ENCODE peak calls at places on chromosomes 11 and 22, in ten cellular contexts. T is aorta, P is ovary, R is uterus, O is fibroblast of lung, C is heart left ventricle, N is lung, Y is adrenal gland, X is MM.1S, H is sigmoid colon. S is an unnamed sample.
A peak's percentile ranks its signal among the peaks of the same experiment; 100 is the strongest.

GRCh38 chr22:20550851-20551744 is 43.7 kb downstream of the MED15 start:
- DNase-seq in T (peak; percentile 82), P (peak; percentile 65), R (peak; percentile 71), O (peak; percentile 54), C (no peak), N (no peak), Y (peak; percentile 80), X (no peak), H (peak; percentile 83), S (no peak)

GRCh38 chr11:30879322-30880020 is 293.3 kb upstream of the MPPED2 start:
- DNase-seq in T (no peak), P (no peak), R (no peak), O (peak; percentile 21), C (peak; percentile 75), N (no peak), Y (no peak), X (no peak), H (no peak), S (peak; percentile 26)

GRCh38 chr22:20528405-20528978 is 21.1 kb downstream of the MED15 start:
- DNase-seq in T (no peak), P (no peak), R (no peak), O (no peak), C (no peak), N (no peak), Y (no peak), X (no peak), H (no peak), S (no peak)

GRCh38 chr11:69801513-69802335 is 17.5 kb downstream of the FGF3 start:
- DNase-seq in T (no peak), P (no peak), R (no peak), O (peak; percentile 7), C (no peak), N (no peak), Y (peak; percentile 17), X (no peak), H (no peak), S (peak; percentile 30)

GRCh38 chr22:22818861-22819855 is 68.5 kb upstream of the IGLL5 start:
- DNase-seq in T (no peak), P (no peak), R (no peak), O (no peak), C (no peak), N (no peak), Y (no peak), X (peak; percentile 81), H (no peak), S (no peak)

GRCh38 chr11:85815186-85815911 is 4.4 kb upstream of the SYTL2 start:
- DNase-seq in T (no peak), P (no peak), R (no peak), O (peak; percentile 90), C (no peak), N (no peak), Y (no peak), X (no peak), H (no peak), S (no peak)

GRCh38 chr11:83257638-83258229 is 28.4 kb downstream of the CCDC90B start:
- DNase-seq in T (no peak), P (peak; percentile 27), R (no peak), O (peak; percentile 94), C (no peak), N (no peak), Y (peak; percentile 83), X (no peak), H (no peak), S (no peak)

GRCh38 chr11:94757037-94757681 is 11.0 kb upstream of the AMOTL1 start:
- DNase-seq in T (no peak), P (no peak), R (no peak), O (no peak), C (no peak), N (no peak), Y (no peak), X (no peak), H (no peak), S (no peak)

GRCh38 chr11:122601131-122602125 is 54.1 kb upstream of the UBASH3B start:
- DNase-seq in T (no peak), P (peak; percentile 11), R (peak; percentile 41), O (peak; percentile 74), C (no peak), N (no peak), Y (peak; percentile 65), X (no peak), H (no peak), S (no peak)

GRCh38 chr11:830295-831131 is 2.2 kb upstream of the CD151 start:
- DNase-seq in T (peak; percentile 91), P (peak; percentile 73), R (peak; percentile 73), O (peak; percentile 55), C (peak; percentile 85), N (peak; percentile 79), Y (peak; percentile 69), X (peak; percentile 48), H (no peak), S (peak; percentile 72)

GRCh38 chr11:2574553-2575535 is 125.0 kb downstream of the KCNQ1OT1 start:
- DNase-seq in T (peak; percentile 57), P (no peak), R (peak; percentile 7), O (no peak), C (no peak), N (no peak), Y (peak; percentile 13), X (no peak), H (peak; percentile 52), S (peak; percentile 89)

GRCh38 chr11:116833816-116834534 is 3.4 kb downstream of the APOA1 start:
- DNase-seq in T (no peak), P (no peak), R (no peak), O (no peak), C (no peak), N (no peak), Y (peak; percentile 37), X (no peak), H (no peak), S (no peak)

GRCh38 chr22:42357634-42358296 is 74.4 kb downstream of the NFAM1 start:
- DNase-seq in T (no peak), P (no peak), R (no peak), O (no peak), C (peak; percentile 46), N (peak; percentile 53), Y (no peak), X (no peak), H (peak; percentile 78), S (peak; percentile 87)

GRCh38 chr11:116895053-116895757 is 57.8 kb upstream of the APOA1 start:
- DNase-seq in T (peak; percentile 79), P (no peak), R (peak; percentile 21), O (peak; percentile 22), C (peak; percentile 24), N (no peak), Y (no peak), X (no peak), H (peak; percentile 70), S (no peak)

GRCh38 chr11:99229544-99229943 is 208.8 kb downstream of the CNTN5 start:
- DNase-seq in T (no peak), P (no peak), R (no peak), O (no peak), C (no peak), N (no peak), Y (no peak), X (peak; percentile 81), H (no peak), S (no peak)
- H3K9me3 ChIP-seq in T (no peaks in the 10 kb centered on the region), P (no peaks in the 10 kb centered on the region), R (no peaks in the 10 kb centered on the region), O (no peaks in the 10 kb centered on the region), C (no peaks in the 10 kb centered on the region), N (no peaks in the 10 kb centered on the region), Y (no peaks in the 10 kb centered on the region), X (no peaks in the 10 kb centered on the region), H (no peaks in the 10 kb centered on the region), S (no peaks in the 10 kb centered on the region)

GRCh38 chr22:47696776-47697175 is 934.3 kb downstream of the TBC1D22A start:
- DNase-seq in T (no peak), P (no peak), R (no peak), O (no peak), C (no peak), N (peak; percentile 14), Y (no peak), X (no peak), H (no peak), S (no peak)

GRCh38 chr22:47695176-47695575 is 932.7 kb downstream of the TBC1D22A start:
- DNase-seq in T (no peak), P (no peak), R (no peak), O (no peak), C (no peak), N (no peak), Y (no peak), X (peak; percentile 100), H (no peak), S (no peak)

GRCh38 chr22:47692811-47693210 is 930.4 kb downstream of the TBC1D22A start:
- DNase-seq in T (no peak), P (no peak), R (no peak), O (no peak), C (no peak), N (no peak), Y (no peak), X (no peak), H (no peak), S (no peak)

GRCh38 chr22:47693606-47694005 is 931.2 kb downstream of the TBC1D22A start:
- DNase-seq in T (no peak), P (no peak), R (no peak), O (no peak), C (no peak), N (no peak), Y (no peak), X (no peak), H (no peak), S (no peak)

DNA sequence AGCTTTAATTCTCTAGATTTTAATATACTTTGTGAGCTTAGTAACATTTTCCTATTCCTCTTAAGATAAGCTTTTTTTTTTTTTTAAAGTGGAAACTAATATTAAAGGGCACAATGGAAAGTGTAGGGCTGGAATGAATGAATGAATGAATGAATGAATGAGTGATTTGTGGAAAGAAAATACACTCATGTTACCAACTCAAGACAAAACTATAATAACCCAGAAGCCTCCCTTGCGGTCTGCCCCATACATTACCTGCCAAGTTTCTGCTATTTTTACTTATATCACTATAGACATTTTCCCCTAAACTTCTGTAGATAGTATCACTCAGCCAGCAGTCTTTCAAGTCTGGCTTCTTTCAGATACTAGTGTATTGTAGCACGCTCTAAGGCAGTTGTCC is 932.1 kb downstream of the TBC1D22A start:
- DNase-seq in T (no peak), P (no peak), R (no peak), O (no peak), C (no peak), N (no peak), Y (no peak), X (no peak), H (no peak), S (no peak)
- H3K9me3 ChIP-seq in T (peaks cover 2% of the 10 kb centered on the region), P (no peaks in the 10 kb centered on the region), R (no peaks in the 10 kb centered on the region), O (no peaks in the 10 kb centered on the region), C (no peaks in the 10 kb centered on the region), N (no peaks in the 10 kb centered on the region), Y (no peaks in the 10 kb centered on the region), X (no peaks in the 10 kb centered on the region), H (no peaks in the 10 kb centered on the region), S (no peaks in the 10 kb centered on the region)

GRCh38 chr22:48800036-48800885 is 1027.4 kb downstream of the BRD1 start:
- DNase-seq in T (peak; percentile 67), P (no peak), R (no peak), O (no peak), C (no peak), N (no peak), Y (no peak), X (no peak), H (no peak), S (no peak)
- H3K9me3 ChIP-seq in T (no peaks in the 10 kb centered on the region), P (no peaks in the 10 kb centered on the region), R (no peaks in the 10 kb centered on the region), O (peaks cover 3% of the 10 kb centered on the region), C (no peaks in the 10 kb centered on the region), N (no peaks in the 10 kb centered on the region), Y (no peaks in the 10 kb centered on the region), X (no peaks in the 10 kb centered on the region), H (no peaks in the 10 kb centered on the region), S (no peaks in the 10 kb centered on the region)

DNA sequence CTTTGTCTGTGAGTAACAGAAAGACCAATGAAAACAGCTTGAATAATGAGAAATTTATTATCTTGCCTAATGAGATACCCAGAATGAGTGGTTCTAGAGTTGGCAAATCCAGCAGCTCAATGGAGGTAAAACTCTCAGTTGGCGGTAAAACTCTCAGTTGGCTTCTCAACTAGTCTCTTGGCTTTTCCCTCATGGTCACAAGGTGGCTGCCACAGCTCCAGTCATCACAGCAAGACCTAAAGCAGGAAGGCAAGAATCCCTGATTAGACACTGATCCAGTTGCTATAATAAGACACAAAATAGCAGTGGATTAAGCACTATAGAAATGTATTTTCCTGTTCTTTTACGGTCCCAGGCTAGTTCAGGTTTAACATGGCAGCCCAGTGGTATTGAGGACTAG is 37.5 kb upstream of the TSPAN18 start:
- DNase-seq in T (no peak), P (no peak), R (no peak), O (no peak), C (no peak), N (no peak), Y (no peak), X (no peak), H (no peak), S (no peak)
- H3K9me3 ChIP-seq in T (peaks cover 3% of the 10 kb centered on the region), P (no peaks in the 10 kb centered on the region), R (no peaks in the 10 kb centered on the region), O (no peaks in the 10 kb centered on the region), C (no peaks in the 10 kb centered on the region), N (no peaks in the 10 kb centered on the region), Y (no peaks in the 10 kb centered on the region), X (no peaks in the 10 kb centered on the region), H (no peaks in the 10 kb centered on the region), S (no peaks in the 10 kb centered on the region)